ENCODE peak calls at places on chromosomes 13 and 19, in five cellular contexts. Y is GM12865, M is astrocyte, H is right lobe of liver, K is mesothelial cell of epicardium. P is an unnamed sample.

GRCh38 chr13:20431687-20432384 is 93.8 kb downstream of the CRYL1 start:
- DNase-seq in Y (no peak), M (no peak), H (no peak), K (no peak), P (no peak)

GRCh38 chr19:1992759-1993260 is 22.7 kb downstream of the BTBD2 start:
- DNase-seq in Y (no peak), M (no peak), H (no peak), K (no peak), P (peak; percentile 30)

GRCh38 chr13:40059540-40060232 is 404.2 kb downstream of the COG6 start:
- DNase-seq in Y (peak; percentile 90), M (no peak), H (no peak), K (no peak), P (no peak)

GRCh38 chr19:29676586-29676985 is 11.3 kb downstream of the PLEKHF1 start:
- DNase-seq in Y (no peak), M (no peak), H (peak; percentile 91), K (no peak), P (no peak)

GRCh38 chr13:112735791-112736190 is 46.0 kb downstream of the ATP11A start:
- DNase-seq in Y (no peak), M (no peak), H (no peak), K (no peak), P (no peak)

GRCh38 chr13:113083402-113084061 is 22.1 kb upstream of the F7 start:
- DNase-seq in Y (no peak), M (peak; percentile 12), H (no peak), K (no peak), P (no peak)

GRCh38 chr19:4639531-4640246 is 373 bp downstream of the TNFAIP8L1 start:
- DNase-seq in Y (no peak), M (no peak), H (peak; percentile 73), K (no peak), P (no peak)

GRCh38 chr19:45217193-45217956 is 27.8 kb downstream of the EXOC3L2 start:
- DNase-seq in Y (no peak), M (no peak), H (no peak), K (no peak), P (no peak)

GRCh38 chr13:33213797-33214196 is 71.8 kb downstream of the STARD13 start:
- DNase-seq in Y (no peak), M (peak; percentile 59), H (no peak), K (no peak), P (no peak)

GRCh38 chr13:30120133-30120822 is 187.1 kb downstream of the KATNAL1 start:
- DNase-seq in Y (peak; percentile 45), M (no peak), H (no peak), K (no peak), P (no peak)

GRCh38 chr13:33453911-33454310 is 168.4 kb upstream of the STARD13 start:
- DNase-seq in Y (no peak), M (no peak), H (no peak), K (no peak), P (no peak)

GRCh38 chr19:44579663-44580365 is 33.5 kb upstream of the IGSF23 start:
- DNase-seq in Y (no peak), M (no peak), H (no peak), K (no peak), P (no peak)

GRCh38 chr19:16235811-16236710 is 38.4 kb downstream of the AP1M1 start:
- DNase-seq in Y (no peak), M (no peak), H (no peak), K (no peak), P (no peak)

GRCh38 chr13:93146584-93147292 is 79.9 kb upstream of the GPC6 start:
- DNase-seq in Y (no peak), M (peak; percentile 96), H (no peak), K (no peak), P (no peak)

GRCh38 chr13:41246969-41247750 is 16.2 kb downstream of the MTRF1 start:
- DNase-seq in Y (no peak), M (no peak), H (no peak), K (no peak), P (no peak)

GRCh38 chr13:52925221-52925620 is 76.8 kb upstream of the PCDH8 start:
- DNase-seq in Y (no peak), M (no peak), H (no peak), K (no peak), P (no peak)

GRCh38 chr13:106874308-106874707 is 306.4 kb upstream of the ARGLU1 start:
- DNase-seq in Y (no peak), M (no peak), H (no peak), K (no peak), P (no peak)

GRCh38 chr13:59782696-59783095 is 381.0 kb downstream of the DIAPH3 start:
- DNase-seq in Y (no peak), M (no peak), H (no peak), K (no peak), P (no peak)

GRCh38 chr19:3137139-3137538 is 1.3 kb downstream of the GNA15 start:
- DNase-seq in Y (no peak), M (no peak), H (no peak), K (no peak), P (no peak)

GRCh38 chr13:80196756-80197155 is 144.2 kb downstream of the SPRY2 start:
- DNase-seq in Y (no peak), M (no peak), H (no peak), K (no peak), P (no peak)

GRCh38 chr19:29532956-29533355 is 7.2 kb downstream of the VSTM2B start:
- DNase-seq in Y (no peak), M (no peak), H (no peak), K (no peak), P (no peak)

GRCh38 chr19:16462757-16463250 is 9.0 kb downstream of the EPS15L1 start:
- DNase-seq in Y (no peak), M (peak; percentile 18), H (peak; percentile 75), K (no peak), P (peak; percentile 27)

GRCh38 chr19:48169585-48169973 is 565 bp downstream of the LIG1 start:
- DNase-seq in Y (peak; percentile 91), M (peak; percentile 8), H (peak; percentile 86), K (peak; percentile 81), P (peak; percentile 91)

GRCh38 chr13:76038920-76039716 is 403.0 kb downstream of the LMO7 start:
- DNase-seq in Y (no peak), M (no peak), H (no peak), K (no peak), P (no peak)

GRCh38 chr19:39595950-39596349 is 6.4 kb upstream of the LGALS13 start:
- DNase-seq in Y (no peak), M (no peak), H (no peak), K (no peak), P (no peak)

GRCh38 chr13:92716749-92717148 is 509.9 kb upstream of the GPC6 start:
- DNase-seq in Y (no peak), M (peak; percentile 9), H (no peak), K (no peak), P (no peak)

GRCh38 chr13:100089633-100090032 is 740 bp downstream of the PCCA start:
- DNase-seq in Y (peak; percentile 44), M (peak; percentile 13), H (no peak), K (no peak), P (peak; percentile 7)

GRCh38 chr13:86960876-86961275 is 710.3 kb upstream of the SLITRK5 start:
- DNase-seq in Y (no peak), M (peak; percentile 52), H (no peak), K (no peak), P (no peak)

GRCh38 chr13:99991013-99991805 is 9.6 kb downstream of the ZIC2 start:
- DNase-seq in Y (no peak), M (no peak), H (no peak), K (no peak), P (no peak)

GRCh38 chr19:40601061-40601973 is at the start of gene LTBP4:
- DNase-seq in Y (no peak), M (no peak), H (no peak), K (no peak), P (peak; percentile 45)

GRCh38 chr19:37954421-37954874 is 47.4 kb downstream of the SIPA1L3 start:
- DNase-seq in Y (peak; percentile 51), M (no peak), H (no peak), K (no peak), P (no peak)

GRCh38 chr13:48586591-48587103 is 53.8 kb upstream of the RCBTB2 start:
- DNase-seq in Y (peak; percentile 41), M (peak; percentile 65), H (peak; percentile 50), K (no peak), P (no peak)

GRCh38 chr19:19566306-19566705 is 28.2 kb downstream of the CILP2 start:
- DNase-seq in Y (no peak), M (peak; percentile 24), H (no peak), K (no peak), P (no peak)

GRCh38 chr13:60629158-60629557 is 232.1 kb downstream of the TDRD3 start:
- DNase-seq in Y (no peak), M (no peak), H (no peak), K (no peak), P (no peak)

GRCh38 chr13:51638497-51638871 is 54.2 kb downstream of the WDFY2 start:
- DNase-seq in Y (no peak), M (peak; percentile 32), H (no peak), K (no peak), P (no peak)

GRCh38 chr19:3112375-3113099 is 18.4 kb downstream of the GNA11 start:
- DNase-seq in Y (no peak), M (no peak), H (no peak), K (no peak), P (no peak)

GRCh38 chr13:113802090-113802531 is 43.1 kb downstream of the TMEM255B start:
- DNase-seq in Y (no peak), M (peak; percentile 51), H (no peak), K (no peak), P (no peak)

GRCh38 chr13:69300131-69300530 is 807.5 kb upstream of the ATXN8OS start:
- DNase-seq in Y (no peak), M (no peak), H (no peak), K (no peak), P (no peak)

GRCh38 chr13:110312669-110313031 is 5.6 kb downstream of the COL4A2 start:
- DNase-seq in Y (no peak), M (peak; percentile 95), H (no peak), K (no peak), P (no peak)
- TF ChIP-seq CTCF in Y (no peak), M (no peak), H (no peak), K (no peak), P (no peak)

GRCh38 chr19:55227241-55228014 is 1.1 kb downstream of the TMEM86B start:
- DNase-seq in Y (no peak), M (no peak), H (no peak), K (no peak), P (no peak)
- TF ChIP-seq CTCF in Y (no peak), M (no peak), H (no peak), K (no peak), P (no peak)

GRCh38 chr19:51407631-51408131 is 9.8 kb downstream of the SIGLEC10 start:
- DNase-seq in Y (peak; percentile 64), M (no peak), H (no peak), K (no peak), P (peak; percentile 63)
- TF ChIP-seq CTCF in Y (peak; percentile 74), M (no peak), H (peak; percentile 66), K (no peak), P (peak; percentile 48)

GRCh38 chr13:95706356-95706755 is 29.4 kb downstream of the DNAJC3 start:
- DNase-seq in Y (no peak), M (no peak), H (no peak), K (no peak), P (no peak)

GRCh38 chr13:95707035-95707434 is 30.1 kb downstream of the DNAJC3 start:
- DNase-seq in Y (no peak), M (no peak), H (no peak), K (no peak), P (no peak)

GRCh38 chr13:95708390-95708774 is 31.4 kb downstream of the DNAJC3 start:
- DNase-seq in Y (no peak), M (no peak), H (no peak), K (no peak), P (no peak)

GRCh38 chr13:95707442-95708389 is 30.8 kb downstream of the DNAJC3 start:
- DNase-seq in Y (no peak), M (no peak), H (no peak), K (no peak), P (no peak)

GRCh38 chr13:95704510-95704909 is 27.6 kb downstream of the DNAJC3 start:
- DNase-seq in Y (no peak), M (no peak), H (no peak), K (no peak), P (no peak)
- TF ChIP-seq CTCF in Y (no peak), M (peak; percentile 18), H (peak; percentile 3), K (peak; percentile 30), P (no peak)

P was measured in activated CD8-positive, alpha-beta T cell treated with anti-CD3 and anti-CD28 coated beads for 36 hours.